ENCODE peak calls at places on chromosomes 16 and 17, in six cellular contexts. P is stimulated activated CD8-positive, alpha-beta memory T cell treated with anti-CD3 and anti-CD28 coated beads, Interleukin-4, amount 100 ng/mL, for 24 hours; Y is activated naive CD8-positive, alpha-beta T cell treated with anti-CD3 and anti-CD28 coated beads for 36 hours; H is T follicular helper cell; M is AG09309; D is nephron progenitor cell. K is an unnamed sample.

GRCh38 chr16:4263504-4264436 is 9.1 kb downstream of the TFAP4 start:
- DNase-seq in P (peak), Y (no peak), M (peak), D (peak), H (no peak), K (peak)

GRCh38 chr17:55549140-55549539 is 37.9 kb upstream of the SMIM36 start:
- DNase-seq in Y (no peak), M (no peak), D (no peak), P (no peak), H (no peak), K (no peak)

GRCh38 chr17:62140376-62140775 is 75.3 kb upstream of the MED13 start:
- DNase-seq in M (no peak), D (no peak), H (no peak), Y (no peak), P (no peak), K (no peak)

GRCh38 chr16:50326835-50327465 is 41.8 kb downstream of the BRD7 start:
- DNase-seq in M (no peak), P (peak), H (peak), Y (peak), D (no peak), K (no peak)

GRCh38 chr17:5050281-5050680 is 15.1 kb upstream of the SLC52A1 start:
- DNase-seq in D (no peak), Y (no peak), M (no peak), P (no peak), H (no peak), K (peak)

GRCh38 chr17:72715906-72716572 is 376.4 kb downstream of the SLC39A11 start:
- DNase-seq in M (peak), P (no peak), Y (no peak), D (no peak), H (no peak), K (peak)

GRCh38 chr17:55576237-55576998 is 65.2 kb upstream of the SMIM36 start:
- DNase-seq in P (no peak), M (no peak), Y (no peak), H (no peak), D (no peak), K (peak)

GRCh38 chr17:33267279-33267790 is 25.8 kb downstream of the ASIC2 start:
- DNase-seq in P (no peak), D (no peak), H (no peak), Y (no peak), M (no peak), K (no peak)

GRCh38 chr16:4660454-4661007 is 32.8 kb upstream of the NUDT16L1 start:
- DNase-seq in D (peak), H (peak), P (peak), Y (peak), M (no peak), K (no peak)

GRCh38 chr17:34542700-34543336 is 36.6 kb upstream of the TMEM132E start:
- DNase-seq in M (no peak), Y (peak), P (peak), D (peak), H (peak), K (no peak)

GRCh38 chr17:79171152-79171551 is 96.5 kb downstream of the ENGASE start:
- DNase-seq in P (no peak), H (no peak), D (no peak), Y (no peak), M (no peak), K (peak)

GRCh38 chr16:2150418-2151187 is 2.2 kb downstream of the RAB26 start:
- DNase-seq in M (no peak), D (no peak), H (no peak), P (no peak), Y (peak), K (no peak)

GRCh38 chr16:50441758-50442157 is 73.0 kb upstream of the BRD7 start:
- DNase-seq in M (no peak), Y (no peak), P (no peak), D (no peak), H (no peak), K (no peak)

GRCh38 chr17:34570491-34570890 is 8.9 kb upstream of the TMEM132E start:
- DNase-seq in Y (no peak), H (no peak), M (no peak), P (no peak), D (no peak), K (no peak)

GRCh38 chr17:77723909-77724875 is 234.3 kb upstream of the TNRC6C start:
- DNase-seq in P (no peak), M (no peak), D (no peak), H (no peak), Y (no peak), K (no peak)

GRCh38 chr17:29579866-29580771 is 9.3 kb downstream of the GIT1 start:
- DNase-seq in H (peak), M (peak), D (peak), P (peak), Y (peak), K (peak)

GRCh38 chr17:2237960-2238359 is 65.6 kb downstream of the SMG6 start:
- DNase-seq in P (no peak), D (no peak), M (no peak), Y (no peak), H (no peak), K (no peak)

GRCh38 chr16:75203667-75204409 is 3.1 kb downstream of the CTRB2 start:
- DNase-seq in M (no peak), H (no peak), Y (no peak), P (no peak), D (no peak), K (no peak)

GRCh38 chr16:30458561-30459394 is 13.1 kb upstream of the SEPHS2 start:
- DNase-seq in M (no peak), Y (peak), H (peak), D (no peak), P (peak), K (no peak)

GRCh38 chr17:8016632-8017424 is 14.4 kb downstream of the GUCY2D start:
- DNase-seq in M (no peak), P (no peak), Y (peak), D (peak), H (peak), K (no peak)

GRCh38 chr17:67051837-67052236 is 7.5 kb downstream of the CACNG1 start:
- DNase-seq in H (no peak), Y (no peak), D (no peak), M (no peak), P (no peak), K (no peak)

GRCh38 chr17:45886852-45887251 is 7.5 kb upstream of the MAPT start:
- DNase-seq in H (no peak), M (no peak), Y (no peak), D (no peak), P (no peak), K (no peak)

GRCh38 chr17:56939869-56940484 is 20.9 kb downstream of the COIL start:
- DNase-seq in H (no peak), P (no peak), M (peak), Y (no peak), D (no peak), K (peak)

GRCh38 chr16:88711750-88712340 is 5.5 kb downstream of the CTU2 start:
- DNase-seq in H (no peak), M (no peak), Y (no peak), D (no peak), P (no peak), K (no peak)

GRCh38 chr16:53502331-53503269 is at the start of gene AKTIP:
- DNase-seq in D (peak), M (no peak), Y (peak), P (peak), H (no peak), K (no peak)

GRCh38 chr16:8920676-8921625 is 38.8 kb downstream of the LITAFD start:
- DNase-seq in Y (no peak), D (no peak), P (no peak), M (no peak), H (no peak), K (no peak)

GRCh38 chr17:30913955-30914354 is 7.8 kb upstream of the ADAP2 start:
- DNase-seq in D (no peak), H (no peak), P (no peak), M (no peak), Y (no peak), K (no peak)

GRCh38 chr16:13231365-13231764 is 330.0 kb downstream of the SHISA9 start:
- DNase-seq in D (no peak), Y (no peak), M (no peak), P (no peak), H (no peak), K (no peak)

GRCh38 chr16:30956601-30957455 is 726 bp upstream of the SETD1A start:
- DNase-seq in P (peak), Y (peak), D (peak), H (peak), M (no peak), K (peak)

GRCh38 chr17:63240106-63240505 is 206.0 kb downstream of the CYB561 start:
- DNase-seq in D (no peak), H (no peak), P (no peak), Y (no peak), M (no peak), K (no peak)

K was measured in HFF-Myc.